ENCODE peak calls at places on chromosomes 12 and 14, in eight cellular contexts. T, Y, M, R, P, O, Q and Z are unnamed samples.

GRCh38 chr12:34400423-34400881 is 378.2 kb downstream of the ALG10 start:
- DNase-seq in T (peak; percentile 59), Y (no peak), M (no peak), R (no peak), P (no peak), O (no peak), Q (peak; percentile 7), Z (no peak)

GRCh38 chr14:59252772-59253500 is 64.5 kb downstream of the DAAM1 start:
- DNase-seq in T (no peak), Y (no peak), M (no peak), R (no peak), P (no peak), O (no peak), Q (no peak), Z (no peak)

GRCh38 chr12:130712346-130713065 is 3.6 kb downstream of the RIMBP2 start:
- DNase-seq in T (no peak), Y (no peak), M (no peak), R (no peak), P (no peak), O (no peak), Q (no peak), Z (no peak)

GRCh38 chr14:39467889-39468524 is 35.8 kb upstream of the FBXO33 start:
- DNase-seq in T (no peak), Y (no peak), M (peak; percentile 55), R (no peak), P (no peak), O (peak; percentile 51), Q (no peak), Z (peak; percentile 39)

GRCh38 chr14:100559455-100559854 is 27.8 kb downstream of the BEGAIN start:
- DNase-seq in T (no peak), Y (no peak), M (no peak), R (no peak), P (no peak), O (no peak), Q (no peak), Z (no peak)

GRCh38 chr12:40825156-40825555 is 132.9 kb downstream of the CNTN1 start:
- DNase-seq in T (no peak), Y (no peak), M (no peak), R (no peak), P (no peak), O (no peak), Q (no peak), Z (no peak)

GRCh38 chr12:104641862-104642261 is 185.1 kb downstream of the CHST11 start:
- DNase-seq in T (no peak), Y (no peak), M (no peak), R (no peak), P (no peak), O (no peak), Q (no peak), Z (no peak)

GRCh38 chr14:101715209-101716076 is 46.1 kb upstream of the PPP2R5C start:
- DNase-seq in T (no peak), Y (no peak), M (no peak), R (peak; percentile 42), P (no peak), O (no peak), Q (no peak), Z (no peak)

GRCh38 chr12:52944683-52945388 is 4.1 kb upstream of the KRT18 start:
- DNase-seq in T (no peak), Y (no peak), M (no peak), R (no peak), P (no peak), O (no peak), Q (no peak), Z (no peak)

GRCh38 chr12:52945389-52946232 is 3.3 kb upstream of the KRT18 start:
- DNase-seq in T (no peak), Y (no peak), M (no peak), R (no peak), P (no peak), O (peak; percentile 54), Q (no peak), Z (no peak)

GRCh38 chr12:52946334-52946733 is 2.6 kb upstream of the KRT18 start:
- DNase-seq in T (no peak), Y (no peak), M (no peak), R (no peak), P (no peak), O (no peak), Q (no peak), Z (no peak)

GRCh38 chr12:52947738-52948423 is 1.0 kb upstream of the KRT18 start:
- DNase-seq in T (no peak), Y (no peak), M (no peak), R (no peak), P (no peak), O (no peak), Q (no peak), Z (no peak)

DNA sequence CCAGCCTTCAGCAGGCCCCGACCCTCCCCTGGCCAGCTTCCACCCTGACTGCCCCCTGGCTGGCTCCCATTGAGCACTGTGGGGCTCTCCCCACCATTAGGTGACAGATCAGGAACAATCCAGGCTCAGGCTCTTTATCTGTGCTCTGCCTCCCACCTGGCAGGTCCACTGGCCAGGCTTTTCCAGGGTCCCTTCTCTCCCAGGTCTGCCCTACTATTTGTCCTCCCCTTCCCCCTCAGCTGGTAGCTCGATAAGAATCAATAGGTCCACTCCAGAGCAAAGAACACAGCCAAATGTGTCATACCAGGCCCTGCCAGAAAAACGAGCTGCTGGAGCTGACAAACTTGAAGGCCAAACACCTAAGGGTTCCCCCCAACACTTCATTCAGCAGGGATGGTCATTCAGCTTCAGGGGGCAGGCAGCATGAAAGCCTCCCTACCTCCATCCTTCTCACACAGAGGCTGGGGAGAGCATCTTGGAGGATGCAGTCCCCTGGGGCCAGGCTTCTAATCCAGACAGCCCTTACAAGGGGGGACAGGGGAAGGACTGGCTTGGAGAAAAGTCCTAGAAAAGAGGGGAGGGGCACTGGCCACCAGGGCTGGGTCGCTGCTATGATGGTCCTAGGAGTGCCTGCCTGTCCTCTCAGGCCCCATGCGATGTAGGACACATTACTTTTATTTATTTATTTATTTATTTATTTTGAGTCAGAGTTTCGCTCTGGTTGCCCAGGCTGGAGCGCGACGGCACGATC is 1.9 kb upstream of the KRT18 start:
- DNase-seq in T (no peak), Y (no peak), M (no peak), R (no peak), P (no peak), O (no peak), Q (no peak), Z (no peak)
- H3K4me3 ChIP-seq in T (no peak overlapping the region), Y (no peak overlapping the region), M (peak overlapping the region; percentile 49), R (no peak overlapping the region), P (no peak overlapping the region), O (no peak overlapping the region), Q (no peak overlapping the region), Z (no peak overlapping the region)

GRCh38 chr12:85835810-85836715 is at the start of gene RASSF9:
- DNase-seq in T (peak; percentile 90), Y (no peak), M (no peak), R (peak; percentile 70), P (no peak), O (peak; percentile 78), Q (peak; percentile 84), Z (no peak)
- H3K4me3 ChIP-seq in T (peak within 1 kb of the TSS; percentile 23), Y (no peak within 1 kb of the TSS), M (no peak within 1 kb of the TSS), R (peak within 1 kb of the TSS; percentile 46), P (no peak within 1 kb of the TSS), O (peak within 1 kb of the TSS; percentile 77), Q (peak within 1 kb of the TSS; percentile 40), Z (no peak within 1 kb of the TSS)

GRCh38 chr12:77016621-77017020 is 48.7 kb downstream of the E2F7 start:
- DNase-seq in T (no peak), Y (no peak), M (no peak), R (no peak), P (no peak), O (no peak), Q (no peak), Z (no peak)

GRCh38 chr12:77013091-77013490 is 52.3 kb downstream of the E2F7 start:
- DNase-seq in T (no peak), Y (no peak), M (no peak), R (no peak), P (no peak), O (no peak), Q (no peak), Z (no peak)

GRCh38 chr12:77007476-77007875 is 57.9 kb downstream of the E2F7 start:
- DNase-seq in T (no peak), Y (no peak), M (no peak), R (no peak), P (no peak), O (no peak), Q (no peak), Z (no peak)

GRCh38 chr12:77005699-77006098 is 59.7 kb downstream of the E2F7 start:
- DNase-seq in T (no peak), Y (no peak), M (no peak), R (no peak), P (no peak), O (no peak), Q (no peak), Z (no peak)

GRCh38 chr12:77010637-77011548 is 54.5 kb downstream of the E2F7 start:
- DNase-seq in T (peak; percentile 86), Y (peak; percentile 7), M (peak; percentile 66), R (peak; percentile 68), P (peak; percentile 41), O (peak; percentile 79), Q (peak; percentile 75), Z (peak; percentile 63)
- H3K4me3 ChIP-seq in T (no peak overlapping the region), Y (no peak overlapping the region), M (no peak overlapping the region), R (no peak overlapping the region), P (no peak overlapping the region), O (no peak overlapping the region), Q (no peak overlapping the region), Z (no peak overlapping the region)

DNA sequence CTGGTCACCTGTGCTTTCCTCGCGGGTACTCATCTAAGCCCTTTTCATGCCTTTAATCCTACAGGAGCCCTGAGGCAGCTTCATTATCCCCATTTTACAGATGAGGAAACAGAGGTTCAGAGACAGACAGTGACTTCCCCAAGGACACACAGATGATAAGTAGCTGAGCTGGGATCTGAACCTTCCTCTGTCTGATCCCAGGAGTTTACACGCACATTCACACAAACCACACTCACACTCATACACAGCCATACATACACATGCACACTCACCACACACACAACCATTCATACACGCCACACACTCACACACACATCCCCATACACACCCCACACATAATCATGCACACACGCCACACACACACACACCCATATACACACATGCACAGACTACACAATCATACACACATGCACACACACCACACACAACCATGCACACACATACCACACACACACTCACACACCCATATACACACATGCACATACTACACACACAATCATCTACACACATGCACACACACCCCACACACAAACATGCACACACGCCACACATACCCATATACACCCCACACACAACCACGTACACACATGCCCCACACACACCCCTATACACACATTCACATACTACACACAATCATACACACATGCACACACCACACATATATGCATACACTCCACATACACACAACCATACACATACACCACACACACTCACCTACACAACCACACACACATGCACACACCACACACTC is 2.7 kb downstream of the TMEM119 start:
- DNase-seq in T (no peak), Y (no peak), M (no peak), R (no peak), P (no peak), O (no peak), Q (no peak), Z (no peak)
- H3K4me3 ChIP-seq in T (no peak overlapping the region), Y (no peak overlapping the region), M (no peak overlapping the region), R (no peak overlapping the region), P (no peak overlapping the region), O (no peak overlapping the region), Q (no peak overlapping the region), Z (no peak overlapping the region)